ENCODE peak calls at places on chromosomes 4 and X, in five cellular contexts. U is SK-N-SH, Z is K562, X is GM12878, I is HepG2. P is an unnamed sample.

GRCh38 chr4:112807999-112808398 is 171.1 kb downstream of the LARP7 start:
- DNase-seq in U (no peak), Z (no peak), X (no peak), I (no peak), P (no peak)

GRCh38 chr4:172356002-172356401 is 542.8 kb downstream of the GALNTL6 start:
- DNase-seq in U (no peak), Z (no peak), X (no peak), I (no peak), P (no peak)

GRCh38 chr4:106316773-106317409 is 541 bp downstream of the AIMP1 start:
- DNase-seq in U (peak), Z (peak), X (no peak), I (no peak), P (no peak)

GRCh38 chr4:1327526-1328266 is 19.3 kb upstream of the UVSSA start:
- DNase-seq in U (no peak), Z (no peak), X (no peak), I (no peak), P (no peak)

GRCh38 chrX:23694606-23695005 is 27.3 kb downstream of the PRDX4 start:
- DNase-seq in U (peak), Z (peak), X (peak), I (peak), P (peak)

GRCh38 chr4:76850010-76850441 is 47.9 kb downstream of the SOWAHB start:
- DNase-seq in U (no peak), Z (no peak), X (no peak), I (peak), P (peak)

GRCh38 chrX:121146059-121146628 is 98.7 kb downstream of the GLUD2 start:
- DNase-seq in U (no peak), Z (peak), X (no peak), I (no peak), P (no peak)

GRCh38 chr4:8515316-8516060 is 64.7 kb upstream of the GPR78 start:
- DNase-seq in U (no peak), Z (no peak), X (no peak), I (no peak), P (no peak)

GRCh38 chrX:150032742-150033141 is 94.5 kb upstream of the EOLA2 start:
- DNase-seq in U (no peak), Z (no peak), X (no peak), I (no peak), P (no peak)

GRCh38 chrX:113260474-113260873 is 419.8 kb upstream of the AMOT start:
- DNase-seq in U (no peak), Z (no peak), X (no peak), I (peak), P (peak)

GRCh38 chr4:139735381-139736256 is 70.0 kb downstream of the MGST2 start:
- DNase-seq in U (peak), Z (no peak), X (no peak), I (no peak), P (no peak)

GRCh38 chr4:139736257-139736626 is 70.6 kb downstream of the MGST2 start:
- DNase-seq in U (no peak), Z (no peak), X (no peak), I (no peak), P (no peak)

GRCh38 chr4:139732991-139733555 is 67.5 kb downstream of the MGST2 start:
- DNase-seq in U (no peak), Z (no peak), X (no peak), I (no peak), P (no peak)

GRCh38 chr4:139734875-139735380 is 69.3 kb downstream of the MGST2 start:
- DNase-seq in U (peak), Z (no peak), X (no peak), I (no peak), P (no peak)

GRCh38 chr4:139734201-139734874 is 68.7 kb downstream of the MGST2 start:
- DNase-seq in U (no peak), Z (no peak), X (no peak), I (no peak), P (no peak)
- H3K4me3 ChIP-seq in U (peak), Z (no peak), X (no peak), I (no peak), P (no peak)

GRCh38 chr4:181796502-181796901 is 446.7 kb upstream of the TENM3 start:
- DNase-seq in U (no peak), Z (no peak), X (no peak), I (no peak), P (no peak)
- H3K27ac ChIP-seq in U (no peak), Z (no peak), X (no peak), I (no peak), P (no peak)

GRCh38 chrX:48676106-48676892 is 7.3 kb upstream of the WAS start:
- DNase-seq in U (peak), Z (peak), X (peak), I (peak), P (peak)

GRCh38 chrX:48677456-48678030 is 6.1 kb upstream of the WAS start:
- DNase-seq in U (no peak), Z (no peak), X (no peak), I (peak), P (no peak)

GRCh38 chrX:48681539-48682183 is 1.9 kb upstream of the WAS start:
- DNase-seq in U (no peak), Z (no peak), X (no peak), I (no peak), P (no peak)

DNA sequence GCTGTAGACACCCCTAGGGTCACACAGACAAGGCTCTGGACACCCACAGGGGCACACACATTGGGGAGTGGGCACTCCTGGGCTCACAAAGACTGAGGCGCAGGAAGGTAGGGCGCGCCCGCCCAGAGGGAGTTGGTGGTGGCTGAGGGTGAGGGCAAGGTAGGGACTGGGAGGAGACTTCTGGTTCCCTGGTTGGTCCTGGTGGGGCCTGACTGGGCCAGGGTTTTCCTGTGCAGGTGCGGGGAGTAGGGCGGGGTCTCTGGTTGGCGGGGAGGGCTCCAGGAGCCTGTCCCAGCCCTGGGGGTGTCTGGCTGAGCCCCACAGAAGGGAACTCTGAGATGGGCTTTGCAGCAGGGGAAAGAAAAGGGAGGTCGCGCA is 6.7 kb upstream of the WAS start:
- DNase-seq in U (no peak), Z (no peak), X (no peak), I (no peak), P (no peak)
- TF ChIP-seq ZBTB33 in U (no peak), Z (no peak), X (no peak), I (no peak), P (no peak)

GRCh38 chrX:1555370-1555769 is 18.4 kb upstream of the P2RY8 start:
- DNase-seq in U (no peak), Z (no peak), X (no peak), I (no peak), P (no peak)

GRCh38 chrX:1551959-1552546 is 15.1 kb upstream of the P2RY8 start:
- DNase-seq in U (no peak), Z (no peak), X (no peak), I (no peak), P (no peak)

GRCh38 chrX:1558761-1559468 is 21.9 kb upstream of the P2RY8 start:
- DNase-seq in U (no peak), Z (no peak), X (no peak), I (no peak), P (no peak)

GRCh38 chrX:1554469-1555210 is 17.7 kb upstream of the P2RY8 start:
- DNase-seq in U (no peak), Z (no peak), X (no peak), I (no peak), P (no peak)
- H3K4me3 ChIP-seq in U (no peak), Z (no peak), X (peak), I (no peak), P (no peak)

DNA sequence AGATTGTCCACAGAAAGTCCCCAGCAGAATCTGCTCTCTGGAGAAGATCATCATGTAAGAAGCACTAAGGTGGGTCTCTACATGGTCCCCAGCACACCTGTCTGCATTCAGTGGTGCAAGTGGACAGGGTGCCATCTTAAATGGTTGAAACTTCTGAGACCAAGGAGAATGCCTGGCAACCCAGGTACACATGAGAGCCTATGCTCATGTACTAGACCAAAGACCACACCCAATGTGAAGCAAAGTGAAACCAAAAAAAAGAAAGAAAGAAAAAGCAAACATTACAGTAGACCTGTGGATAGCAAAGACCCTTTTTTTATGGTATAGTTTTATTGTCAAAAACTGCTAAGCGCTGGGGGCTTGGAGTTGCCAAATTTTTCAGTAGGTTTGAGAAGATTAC is 15.0 kb downstream of the CD40LG start:
- DNase-seq in U (no peak), Z (no peak), X (no peak), I (no peak), P (no peak)
- H3K27ac ChIP-seq in U (no peak), Z (no peak), X (no peak), I (no peak), P (no peak)

DNA sequence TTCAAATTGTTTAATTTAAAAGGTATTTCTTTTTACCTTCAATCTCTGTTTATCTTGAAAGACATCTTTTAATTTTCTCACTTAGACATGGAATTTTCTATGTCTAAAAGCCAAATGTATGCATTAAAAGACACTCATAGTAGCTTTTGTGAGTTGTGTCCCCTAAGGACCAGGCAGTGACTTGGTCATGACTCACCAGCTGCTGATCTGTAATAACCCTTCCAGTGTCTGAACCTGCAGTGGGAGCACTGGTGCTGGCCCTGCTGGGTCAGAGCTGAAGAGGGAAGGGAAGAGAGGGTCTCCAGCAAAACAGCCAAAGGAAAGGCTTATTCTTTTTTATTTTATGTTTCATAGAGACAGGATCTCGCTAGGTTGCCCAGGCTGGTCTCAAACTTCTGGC is 31.1 kb upstream of the SH3D19 start:
- DNase-seq in U (no peak), Z (no peak), X (no peak), I (no peak), P (peak)
- TF ChIP-seq ZBTB33 in U (no peak), Z (no peak), X (no peak), I (no peak), P (no peak)

GRCh38 chr4:153438916-153439756 is 27.0 kb upstream of the TMEM131L start:
- DNase-seq in U (no peak), Z (no peak), X (peak), I (no peak), P (no peak)
- H3K4me3 ChIP-seq in U (no peak), Z (no peak), X (peak), I (no peak), P (no peak)

P was measured in HCT116.